ENCODE peak calls at places on chromosomes 6 and 20, in ten cellular contexts. E, G, I, D, A, K, P, M, U and Q are unnamed samples.

GRCh38 chr6:95325858-95326257 is 251.5 kb upstream of the MANEA start:
- DNase-seq in E (no peak), G (no peak), I (no peak), D (no peak), A (no peak), K (no peak), P (no peak), M (no peak), U (no peak), Q (no peak)

GRCh38 chr20:33811763-33812672 is 870 bp downstream of the CHMP4B start:
- DNase-seq in E (peak), G (no peak), I (peak), D (no peak), A (peak), K (peak), P (peak), M (peak), U (no peak), Q (peak)

GRCh38 chr6:89750338-89750737 is 69.3 kb downstream of the MDN1 start:
- DNase-seq in E (no peak), G (no peak), I (no peak), D (no peak), A (no peak), K (no peak), P (no peak), M (no peak), U (no peak), Q (no peak)

GRCh38 chr6:12010635-12011275 is 1.4 kb upstream of the HIVEP1 start:
- DNase-seq in E (no peak), G (peak), I (no peak), D (peak), A (peak), K (peak), P (peak), M (no peak), U (no peak), Q (peak)

GRCh38 chr6:48426636-48427035 is 315.6 kb upstream of the PTCHD4 start:
- DNase-seq in E (no peak), G (no peak), I (peak), D (no peak), A (no peak), K (no peak), P (peak), M (peak), U (no peak), Q (peak)

GRCh38 chr6:89843070-89843469 is 13.4 kb downstream of the CASP8AP2 start:
- DNase-seq in E (no peak), G (no peak), I (no peak), D (no peak), A (no peak), K (peak), P (peak), M (no peak), U (no peak), Q (no peak)

GRCh38 chr6:31308050-31308844 is 36.4 kb upstream of the HLA-C start:
- DNase-seq in E (peak), G (no peak), I (no peak), D (no peak), A (peak), K (peak), P (no peak), M (no peak), U (no peak), Q (no peak)

GRCh38 chr6:137415127-137415833 is 78.9 kb downstream of the OLIG3 start:
- DNase-seq in E (peak), G (peak), I (peak), D (peak), A (peak), K (peak), P (peak), M (peak), U (peak), Q (peak)

GRCh38 chr6:19851273-19852089 is 14.3 kb downstream of the ID4 start:
- DNase-seq in E (no peak), G (peak), I (peak), D (no peak), A (no peak), K (peak), P (peak), M (no peak), U (peak), Q (peak)

GRCh38 chr6:166707045-166707444 is 80.0 kb upstream of the RPS6KA2 start:
- DNase-seq in E (no peak), G (no peak), I (no peak), D (no peak), A (peak), K (no peak), P (no peak), M (no peak), U (no peak), Q (no peak)

GRCh38 chr20:24891546-24892393 is 57.3 kb upstream of the CST7 start:
- DNase-seq in E (no peak), G (no peak), I (no peak), D (no peak), A (no peak), K (no peak), P (no peak), M (no peak), U (no peak), Q (no peak)

GRCh38 chr20:21564127-21564773 is 50.4 kb upstream of the NKX2-2 start:
- DNase-seq in E (no peak), G (no peak), I (no peak), D (no peak), A (no peak), K (peak), P (peak), M (no peak), U (no peak), Q (no peak)

GRCh38 chr6:8082954-8083858 is 19.0 kb upstream of the BLOC1S5 start:
- DNase-seq in E (no peak), G (no peak), I (peak), D (no peak), A (no peak), K (peak), P (peak), M (peak), U (peak), Q (no peak)

GRCh38 chr6:110041149-110041548 is 63.0 kb downstream of the GPR6 start:
- DNase-seq in E (no peak), G (no peak), I (no peak), D (no peak), A (peak), K (no peak), P (no peak), M (no peak), U (no peak), Q (no peak)

GRCh38 chr6:39942903-39943580 is 8.8 kb upstream of the MOCS1 start:
- DNase-seq in E (no peak), G (no peak), I (no peak), D (no peak), A (no peak), K (no peak), P (no peak), M (no peak), U (no peak), Q (no peak)

GRCh38 chr6:98529364-98529763 is 305.0 kb upstream of the POU3F2 start:
- DNase-seq in E (no peak), G (no peak), I (no peak), D (no peak), A (no peak), K (no peak), P (no peak), M (no peak), U (no peak), Q (no peak)

GRCh38 chr6:45772886-45773285 is 242.8 kb downstream of the CLIC5 start:
- DNase-seq in E (no peak), G (no peak), I (no peak), D (no peak), A (no peak), K (no peak), P (peak), M (no peak), U (no peak), Q (no peak)